ENCODE peak calls at places on chromosomes 3 and 15, in four cellular contexts. M, E, D and P are unnamed samples.
A peak's percentile ranks its signal among the peaks of the same experiment; 100 is the strongest.

GRCh38 chr15:60917469-60918130 is 311.5 kb downstream of the RORA start:
- DNase-seq in M (peak; percentile 41), D (no peak), E (no peak), P (no peak)

GRCh38 chr15:96255599-96255998 is 74.9 kb upstream of the NR2F2 start:
- DNase-seq in M (no peak), D (no peak), E (no peak), P (no peak)

GRCh38 chr15:83980637-83981036 is 254.9 kb upstream of the GOLGA6L4 start:
- DNase-seq in M (no peak), E (no peak), D (no peak), P (no peak)

GRCh38 chr3:189084620-189085019 is 87.2 kb upstream of the TPRG1 start:
- DNase-seq in E (no peak), D (no peak), M (no peak), P (no peak)

GRCh38 chr3:162196964-162197363 is 700.4 kb downstream of the OTOL1 start:
- DNase-seq in E (no peak), D (no peak), M (no peak), P (no peak)

GRCh38 chr3:14962762-14963161 is 15.4 kb downstream of the NR2C2 start:
- DNase-seq in D (no peak), E (peak; percentile 26), M (no peak), P (no peak)

GRCh38 chr3:136750209-136750921 is 1.8 kb downstream of the STAG1 start:
- DNase-seq in D (no peak), M (no peak), E (no peak), P (no peak)

GRCh38 chr3:125054436-125055164 is 1.2 kb downstream of the HEG1 start:
- DNase-seq in M (no peak), E (peak; percentile 42), D (peak; percentile 72), P (no peak)

GRCh38 chr3:41863024-41863423 is 98.9 kb downstream of the ULK4 start:
- DNase-seq in D (no peak), M (no peak), E (no peak), P (no peak)

GRCh38 chr3:145191543-145191942 is 969.4 kb downstream of the PLOD2 start:
- DNase-seq in E (peak; percentile 15), M (no peak), D (no peak), P (no peak)

GRCh38 chr15:78448441-78449219 is 10.6 kb downstream of the IREB2 start:
- DNase-seq in E (no peak), M (no peak), D (no peak), P (no peak)

GRCh38 chr3:157586293-157586692 is 83.1 kb upstream of the VEPH1 start:
- DNase-seq in M (no peak), D (no peak), E (no peak), P (no peak)

GRCh38 chr15:77496710-77497107 is 76.0 kb downstream of the HMG20A start:
- DNase-seq in M (peak; percentile 85), D (peak; percentile 92), E (peak; percentile 94), P (peak; percentile 70)

GRCh38 chr15:98626153-98626552 is 22.2 kb upstream of the IGF1R start:
- DNase-seq in D (no peak), E (no peak), M (no peak), P (no peak)

GRCh38 chr3:11037966-11038365 is 45.4 kb downstream of the SLC6A1 start:
- DNase-seq in E (no peak), D (no peak), M (no peak), P (no peak)

GRCh38 chr15:25691544-25692430 is 171.3 kb downstream of the ATP10A start:
- DNase-seq in D (peak; percentile 39), M (no peak), E (peak; percentile 16), P (no peak)

GRCh38 chr3:138471481-138471880 is 37.1 kb downstream of the ESYT3 start:
- DNase-seq in E (no peak), M (no peak), D (no peak), P (no peak)

GRCh38 chr15:68650901-68651709 is 72.3 kb downstream of the CORO2B start:
- DNase-seq in E (no peak), D (peak; percentile 88), M (peak; percentile 72), P (no peak)

GRCh38 chr3:123036352-123037014 is 8.9 kb upstream of the SEMA5B start:
- DNase-seq in E (peak; percentile 25), D (no peak), M (no peak), P (no peak)

GRCh38 chr3:30440147-30440604 is 166.2 kb upstream of the TGFBR2 start:
- DNase-seq in E (peak; percentile 39), M (no peak), D (no peak), P (no peak)

GRCh38 chr3:107753988-107754387 is 231.2 kb downstream of the BBX start:
- DNase-seq in M (no peak), E (no peak), D (no peak), P (no peak)

GRCh38 chr3:99767341-99767740 is 50.3 kb upstream of the CMSS1 start:
- DNase-seq in E (no peak), D (no peak), M (no peak), P (no peak)

GRCh38 chr3:101632586-101632985 is 44.3 kb downstream of the ZBTB11 start:
- DNase-seq in E (no peak), M (no peak), D (peak; percentile 46), P (no peak)

GRCh38 chr3:114370537-114371174 is 76.8 kb downstream of the TIGIT start:
- DNase-seq in M (no peak), E (no peak), D (no peak), P (no peak)
- TF ChIP-seq CTCF in M (no peak), E (peak; percentile 41), D (no peak), P (peak; percentile 10)

GRCh38 chr15:74543043-74543422 is 2.0 kb downstream of the ARID3B start:
- DNase-seq in E (no peak), M (no peak), D (no peak), P (no peak)

GRCh38 chr15:74542192-74543042 is 1.4 kb downstream of the ARID3B start:
- DNase-seq in D (no peak), E (no peak), M (no peak), P (no peak)

GRCh38 chr15:74541494-74542191 is 623 bp downstream of the ARID3B start:
- DNase-seq in D (no peak), E (peak; percentile 49), M (peak; percentile 47), P (no peak)

GRCh38 chr15:74545061-74545460 is 4.0 kb downstream of the ARID3B start:
- DNase-seq in E (no peak), M (no peak), D (no peak), P (no peak)

DNA sequence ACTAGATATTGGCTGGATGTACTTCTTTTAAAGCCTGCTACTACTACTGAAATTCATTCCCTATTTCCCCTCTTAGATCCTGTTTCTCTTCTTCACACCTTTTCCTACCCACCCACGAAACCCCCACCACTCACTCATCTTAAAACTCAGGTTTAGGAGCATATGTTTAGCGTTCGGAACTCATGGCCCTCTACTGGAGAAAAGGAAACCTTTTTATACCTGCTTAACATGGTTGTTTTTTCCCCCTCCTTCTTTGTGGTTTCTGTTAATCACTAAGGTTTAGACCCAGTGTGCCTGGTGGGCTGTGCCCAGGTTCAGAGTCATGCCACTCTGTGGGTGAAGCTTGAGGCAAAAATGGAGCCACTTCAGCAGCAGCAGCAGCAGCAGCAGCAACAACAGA is 2.6 kb downstream of the ARID3B start:
- DNase-seq in D (no peak), E (no peak), M (no peak), P (no peak)
- H3K4me3 ChIP-seq in D (no peak overlapping the region), E (no peak overlapping the region), M (no peak overlapping the region), P (no peak overlapping the region)

GRCh38 chr15:32831458-32831857 is 113.7 kb downstream of the GREM1 start:
- DNase-seq in M (no peak), E (no peak), D (no peak), P (no peak)

GRCh38 chr15:32837935-32838334 is 120.1 kb downstream of the GREM1 start:
- DNase-seq in E (no peak), D (no peak), M (no peak), P (no peak)

GRCh38 chr15:32829441-32829840 is 111.6 kb downstream of the GREM1 start:
- DNase-seq in M (no peak), E (no peak), D (no peak), P (no peak)

GRCh38 chr15:32834156-32834555 is 116.4 kb downstream of the GREM1 start:
- DNase-seq in D (no peak), M (no peak), E (no peak), P (no peak)

GRCh38 chr15:32833323-32833944 is 115.6 kb downstream of the GREM1 start:
- DNase-seq in M (no peak), E (no peak), D (no peak), P (no peak)
- H3K27me3 ChIP-seq in M (no peaks in the 10 kb centered on the region), E (no peaks in the 10 kb centered on the region), D (no peaks in the 10 kb centered on the region), P (no peaks in the 10 kb centered on the region)

DNA sequence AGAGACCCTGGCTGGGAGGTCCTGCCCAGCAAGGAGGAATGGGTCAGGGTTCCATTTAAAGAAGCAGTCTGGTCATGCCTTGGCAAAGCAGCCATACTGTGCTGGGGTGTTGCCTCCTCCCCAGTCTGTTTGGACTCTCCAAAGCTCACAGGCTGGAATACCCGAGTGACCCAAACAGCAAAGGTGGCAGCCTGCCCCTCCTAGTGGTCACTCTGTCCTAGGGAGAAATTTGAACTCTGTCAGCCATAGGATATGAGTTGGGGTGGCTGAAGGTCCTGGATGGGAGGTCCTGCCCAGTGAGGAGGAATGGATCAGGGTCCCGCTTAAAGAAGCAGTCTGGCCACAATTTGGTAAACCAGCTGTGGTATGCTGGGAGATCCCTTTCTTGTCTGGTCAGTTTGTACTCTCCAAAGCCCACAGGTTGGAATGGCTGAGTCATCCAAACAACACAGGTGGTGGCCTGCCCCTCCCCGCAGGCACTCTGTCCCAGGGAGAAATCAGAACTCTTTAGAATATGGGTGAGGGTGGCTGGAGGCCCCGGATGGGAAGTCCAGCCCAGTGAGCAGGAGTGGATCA is 45.0 kb downstream of the CCR1 start:
- DNase-seq in E (no peak), D (no peak), M (no peak), P (peak; percentile 16)
- TF ChIP-seq CTCF in E (peak; percentile 32), D (no peak), M (no peak), P (peak; percentile 2)

DNA sequence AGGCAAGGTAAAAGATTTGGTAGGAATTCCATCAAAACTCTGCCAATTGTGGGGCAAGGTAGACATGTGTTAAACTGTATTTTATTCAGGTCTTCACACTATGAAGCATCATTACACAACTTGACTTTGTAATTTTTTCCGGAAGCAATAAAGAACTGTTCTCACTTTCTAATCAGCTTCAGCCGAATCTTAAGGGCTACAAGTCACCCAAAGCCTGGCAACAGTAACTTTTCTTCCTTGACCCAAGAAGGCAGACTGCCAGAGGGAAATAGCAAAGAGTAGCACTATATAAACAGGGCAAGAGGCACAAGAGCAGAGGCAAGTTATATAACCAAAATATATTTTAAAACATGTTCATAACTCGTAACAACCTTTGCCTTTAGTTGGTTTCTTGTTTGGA is 1.5 kb downstream of the SLTM start:
- DNase-seq in D (no peak), E (no peak), M (peak; percentile 25), P (no peak)
- H3K4me3 ChIP-seq in D (peak overlapping the region; percentile 72), E (peak overlapping the region; percentile 88), M (peak overlapping the region; percentile 74), P (peak overlapping the region; percentile 97)

DNA sequence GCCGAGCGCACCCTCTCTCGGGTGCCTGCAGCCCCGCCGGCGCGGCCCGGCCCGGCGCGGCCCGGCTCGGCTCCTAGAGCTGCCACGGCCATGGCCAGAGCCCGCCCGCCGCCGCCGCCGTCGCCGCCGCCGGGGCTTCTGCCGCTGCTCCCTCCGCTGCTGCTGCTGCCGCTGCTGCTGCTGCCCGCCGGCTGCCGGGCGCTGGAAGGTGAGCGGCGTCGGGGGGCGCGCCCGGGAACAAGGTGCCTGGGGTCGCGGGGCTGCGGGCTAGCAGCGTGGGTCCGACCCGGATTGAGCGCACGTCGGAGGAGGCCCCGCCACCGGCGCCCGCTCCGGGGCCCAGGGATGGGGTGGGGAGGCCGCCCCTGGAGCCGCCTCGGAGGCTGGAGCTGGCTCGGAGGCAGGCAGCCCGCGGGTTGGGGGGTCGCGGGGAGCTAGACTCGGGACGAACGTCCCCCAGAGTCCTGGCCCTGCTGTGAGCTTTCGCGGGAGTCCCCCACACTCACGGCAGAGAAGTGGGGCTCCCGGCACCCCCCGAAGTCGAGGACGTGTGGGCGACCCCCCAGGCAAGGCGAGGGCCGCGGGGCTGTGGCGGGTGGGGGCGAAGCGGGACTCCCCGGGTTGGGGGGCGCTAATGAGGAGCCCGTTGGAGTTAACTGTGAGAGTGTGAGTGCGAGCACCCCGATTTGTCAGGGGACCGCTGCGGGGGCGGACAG is 719 bp downstream of the EPHB3 start:
- DNase-seq in E (no peak), M (no peak), D (peak; percentile 82), P (no peak)
- H3K27me3 ChIP-seq in E (peaks cover 40% of the 10 kb centered on the region), M (no peaks in the 10 kb centered on the region), D (peaks cover 15% of the 10 kb centered on the region), P (peaks cover 52% of the 10 kb centered on the region)